ENCODE peak calls at places on chromosomes 1 and 21, in five cellular contexts. One of them, this sample, is unnamed.

GRCh38 chr1:6956488-6957159 is 171.4 kb downstream of the CAMTA1 start:
- DNase-seq in AG04449: no peak
- DNase-seq in NCI-H524: no peak
- DNase-seq in GM19239: no peak
- DNase-seq in EL: no peak
- DNase-seq in this sample: peak; percentile 20

GRCh38 chr1:145740269-145740668 is 21.0 kb downstream of the CD160 start:
- DNase-seq in AG04449: peak; percentile 74
- DNase-seq in NCI-H524: no peak
- DNase-seq in GM19239: no peak
- DNase-seq in EL: peak; percentile 70
- DNase-seq in this sample: no peak

GRCh38 chr1:30965914-30966313 is 57.4 kb upstream of the SDC3 start:
- DNase-seq in AG04449: no peak
- DNase-seq in NCI-H524: no peak
- DNase-seq in GM19239: no peak
- DNase-seq in EL: no peak
- DNase-seq in this sample: no peak

GRCh38 chr1:150596095-150596892 is 16.9 kb upstream of the MCL1 start:
- DNase-seq in AG04449: no peak
- DNase-seq in NCI-H524: no peak
- DNase-seq in GM19239: no peak
- DNase-seq in EL: peak; percentile 50
- DNase-seq in this sample: no peak

GRCh38 chr1:113904292-113904673 is 316 bp downstream of the AP4B1 start:
- DNase-seq in AG04449: no peak
- DNase-seq in NCI-H524: no peak
- DNase-seq in GM19239: no peak
- DNase-seq in EL: no peak
- DNase-seq in this sample: no peak

GRCh38 chr1:183648042-183648441 is 5.1 kb downstream of the APOBEC4 start:
- DNase-seq in AG04449: no peak
- DNase-seq in NCI-H524: no peak
- DNase-seq in GM19239: no peak
- DNase-seq in EL: no peak
- DNase-seq in this sample: no peak

GRCh38 chr1:47984175-47984789 is 12.9 kb downstream of the TRABD2B start:
- DNase-seq in AG04449: no peak
- DNase-seq in NCI-H524: no peak
- DNase-seq in GM19239: no peak
- DNase-seq in EL: no peak
- DNase-seq in this sample: no peak

GRCh38 chr1:93680121-93681094 is 1.2 kb downstream of the BCAR3 start:
- DNase-seq in AG04449: no peak
- DNase-seq in NCI-H524: peak; percentile 66
- DNase-seq in GM19239: peak; percentile 71
- DNase-seq in EL: peak; percentile 92
- DNase-seq in this sample: no peak

GRCh38 chr1:45266151-45266801 is 59.9 kb upstream of the ZSWIM5 start:
- DNase-seq in AG04449: peak; percentile 49
- DNase-seq in NCI-H524: no peak
- DNase-seq in GM19239: no peak
- DNase-seq in EL: peak; percentile 72
- DNase-seq in this sample: no peak

GRCh38 chr21:38351176-38351959 is 94.6 kb downstream of the KCNJ15 start:
- DNase-seq in AG04449: no peak
- DNase-seq in NCI-H524: no peak
- DNase-seq in GM19239: no peak
- DNase-seq in EL: no peak
- DNase-seq in this sample: no peak

GRCh38 chr1:4585216-4585615 is 69.2 kb upstream of the AJAP1 start:
- DNase-seq in AG04449: no peak
- DNase-seq in NCI-H524: no peak
- DNase-seq in GM19239: peak; percentile 58
- DNase-seq in EL: no peak
- DNase-seq in this sample: no peak

GRCh38 chr21:33655591-33656221 is 13.4 kb downstream of the ITSN1 start:
- DNase-seq in AG04449: peak; percentile 41
- DNase-seq in NCI-H524: no peak
- DNase-seq in GM19239: no peak
- DNase-seq in EL: peak; percentile 97
- DNase-seq in this sample: no peak

GRCh38 chr1:115283249-115283648 is 54.8 kb downstream of the NGF start:
- DNase-seq in AG04449: no peak
- DNase-seq in NCI-H524: no peak
- DNase-seq in GM19239: no peak
- DNase-seq in EL: no peak
- DNase-seq in this sample: no peak

This sample was measured in NCI-H1417 treated with DMSO at 0.1 percent for 48 hours.